ENCODE peak calls at places on chromosomes 12 and 14, in nine cellular contexts. One of them, this sample, is unnamed.

GRCh38 chr14:70804556-70805162 is 4.7 kb downstream of the MAP3K9 start:
- DNase-seq in psoas muscle: no peak
- DNase-seq in WTC11: no peak
- DNase-seq in progenitor cell of endocrine pancreas: no peak
- DNase-seq in A549: no peak
- DNase-seq in IMR-90: peak; percentile 8
- DNase-seq in foreskin keratinocyte: no peak
- DNase-seq in suprapubic skin: no peak
- DNase-seq in endothelial cell: no peak
- DNase-seq in this sample: no peak

GRCh38 chr14:58488550-58488949 is 61.0 kb downstream of the KIAA0586 start:
- DNase-seq in psoas muscle: no peak
- DNase-seq in WTC11: no peak
- DNase-seq in progenitor cell of endocrine pancreas: no peak
- DNase-seq in A549: no peak
- DNase-seq in IMR-90: peak; percentile 50
- DNase-seq in foreskin keratinocyte: no peak
- DNase-seq in suprapubic skin: no peak
- DNase-seq in endothelial cell: peak; percentile 14
- DNase-seq in this sample: no peak

GRCh38 chr12:25045869-25046268 is 97.0 kb upstream of the BCAT1 start:
- DNase-seq in psoas muscle: no peak
- DNase-seq in WTC11: no peak
- DNase-seq in progenitor cell of endocrine pancreas: no peak
- DNase-seq in A549: no peak
- DNase-seq in IMR-90: no peak
- DNase-seq in foreskin keratinocyte: no peak
- DNase-seq in suprapubic skin: no peak
- DNase-seq in endothelial cell: no peak
- DNase-seq in this sample: no peak

GRCh38 chr14:86787782-86788181 is 1205.2 kb downstream of the GALC start:
- DNase-seq in psoas muscle: no peak
- DNase-seq in WTC11: no peak
- DNase-seq in progenitor cell of endocrine pancreas: no peak
- DNase-seq in A549: no peak
- DNase-seq in IMR-90: peak; percentile 65
- DNase-seq in foreskin keratinocyte: no peak
- DNase-seq in suprapubic skin: no peak
- DNase-seq in endothelial cell: no peak
- DNase-seq in this sample: no peak

GRCh38 chr14:105927661-105928060 is 401.3 kb downstream of the TMEM121 start:
- DNase-seq in psoas muscle: no peak
- DNase-seq in WTC11: no peak
- DNase-seq in progenitor cell of endocrine pancreas: no peak
- DNase-seq in A549: no peak
- DNase-seq in IMR-90: no peak
- DNase-seq in foreskin keratinocyte: no peak
- DNase-seq in suprapubic skin: no peak
- DNase-seq in endothelial cell: no peak
- DNase-seq in this sample: no peak

GRCh38 chr14:100640481-100641273 is 53.5 kb upstream of the BEGAIN start:
- DNase-seq in psoas muscle: no peak
- DNase-seq in WTC11: no peak
- DNase-seq in progenitor cell of endocrine pancreas: no peak
- DNase-seq in A549: no peak
- DNase-seq in IMR-90: peak; percentile 28
- DNase-seq in foreskin keratinocyte: no peak
- DNase-seq in suprapubic skin: no peak
- DNase-seq in endothelial cell: no peak
- DNase-seq in this sample: no peak

GRCh38 chr14:28596336-28596735 is 170.3 kb upstream of the FOXG1 start:
- DNase-seq in psoas muscle: no peak
- DNase-seq in WTC11: no peak
- DNase-seq in progenitor cell of endocrine pancreas: no peak
- DNase-seq in A549: no peak
- DNase-seq in IMR-90: no peak
- DNase-seq in foreskin keratinocyte: no peak
- DNase-seq in suprapubic skin: no peak
- DNase-seq in endothelial cell: no peak
- DNase-seq in this sample: no peak

GRCh38 chr12:85206543-85206942 is 73.5 kb upstream of the ALX1 start:
- DNase-seq in psoas muscle: no peak
- DNase-seq in WTC11: no peak
- DNase-seq in progenitor cell of endocrine pancreas: no peak
- DNase-seq in A549: no peak
- DNase-seq in IMR-90: no peak
- DNase-seq in foreskin keratinocyte: no peak
- DNase-seq in suprapubic skin: no peak
- DNase-seq in endothelial cell: no peak
- DNase-seq in this sample: no peak

GRCh38 chr14:50084666-50085065 is 31.7 kb downstream of the VCPKMT start:
- DNase-seq in psoas muscle: no peak
- DNase-seq in WTC11: no peak
- DNase-seq in progenitor cell of endocrine pancreas: no peak
- DNase-seq in A549: no peak
- DNase-seq in IMR-90: no peak
- DNase-seq in foreskin keratinocyte: no peak
- DNase-seq in suprapubic skin: no peak
- DNase-seq in endothelial cell: no peak
- DNase-seq in this sample: no peak

GRCh38 chr12:68445836-68446235 is 113.7 kb upstream of the MDM1 start:
- DNase-seq in psoas muscle: no peak
- DNase-seq in WTC11: no peak
- DNase-seq in progenitor cell of endocrine pancreas: no peak
- DNase-seq in A549: no peak
- DNase-seq in IMR-90: peak; percentile 51
- DNase-seq in foreskin keratinocyte: no peak
- DNase-seq in suprapubic skin: no peak
- DNase-seq in endothelial cell: no peak
- DNase-seq in this sample: no peak

GRCh38 chr14:22982013-22982476 is 306 bp downstream of the AJUBA start:
- DNase-seq in psoas muscle: no peak
- DNase-seq in WTC11: peak; percentile 59
- DNase-seq in progenitor cell of endocrine pancreas: no peak
- DNase-seq in A549: no peak
- DNase-seq in IMR-90: no peak
- DNase-seq in foreskin keratinocyte: no peak
- DNase-seq in suprapubic skin: no peak
- DNase-seq in endothelial cell: peak; percentile 27
- DNase-seq in this sample: peak; percentile 17

GRCh38 chr14:57714487-57714899 is 151.4 kb downstream of the SLC35F4 start:
- DNase-seq in psoas muscle: no peak
- DNase-seq in WTC11: no peak
- DNase-seq in progenitor cell of endocrine pancreas: no peak
- DNase-seq in A549: no peak
- DNase-seq in IMR-90: no peak
- DNase-seq in foreskin keratinocyte: no peak
- DNase-seq in suprapubic skin: no peak
- DNase-seq in endothelial cell: no peak
- DNase-seq in this sample: no peak

DNA sequence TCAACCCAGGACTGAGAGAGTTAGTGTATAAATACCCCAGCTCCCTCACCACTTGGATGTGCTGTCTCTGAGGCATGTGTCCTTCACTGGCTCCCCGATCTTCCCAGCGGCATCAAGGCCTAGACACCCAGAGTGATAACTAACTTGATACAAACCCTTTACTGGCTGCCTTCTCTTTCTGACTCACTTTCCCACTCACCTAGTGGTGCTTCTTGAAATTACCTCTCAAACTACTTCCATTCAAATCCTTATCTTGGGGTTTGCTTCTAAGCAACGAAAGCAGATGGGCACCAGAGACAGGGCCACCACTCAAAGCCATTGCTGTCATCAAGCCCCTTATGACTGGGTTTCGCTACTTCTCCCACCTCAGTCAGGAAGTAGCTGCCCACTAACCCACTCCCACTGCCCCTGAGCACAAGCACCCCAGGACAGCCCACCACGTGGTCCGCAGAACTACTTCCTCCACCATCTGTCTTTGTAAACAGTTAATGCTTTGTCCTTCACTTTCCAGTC is 17.2 kb downstream of the ZFP36L1 start:
- DNase-seq in psoas muscle: peak; percentile 40
- DNase-seq in WTC11: no peak
- DNase-seq in progenitor cell of endocrine pancreas: no peak
- DNase-seq in A549: no peak
- DNase-seq in IMR-90: no peak
- DNase-seq in foreskin keratinocyte: no peak
- DNase-seq in suprapubic skin: peak; percentile 55
- DNase-seq in endothelial cell: no peak
- DNase-seq in this sample: no peak
- TF ChIP-seq CTCF in psoas muscle: no peak
- TF ChIP-seq CTCF in WTC11: no peak
- TF ChIP-seq CTCF in progenitor cell of endocrine pancreas: no peak
- TF ChIP-seq CTCF in A549: no peak
- TF ChIP-seq CTCF in IMR-90: no peak
- TF ChIP-seq CTCF in foreskin keratinocyte: peak; percentile 33
- TF ChIP-seq CTCF in suprapubic skin: no peak
- TF ChIP-seq CTCF in endothelial cell: peak; percentile 25
- TF ChIP-seq CTCF in this sample: no peak

DNA sequence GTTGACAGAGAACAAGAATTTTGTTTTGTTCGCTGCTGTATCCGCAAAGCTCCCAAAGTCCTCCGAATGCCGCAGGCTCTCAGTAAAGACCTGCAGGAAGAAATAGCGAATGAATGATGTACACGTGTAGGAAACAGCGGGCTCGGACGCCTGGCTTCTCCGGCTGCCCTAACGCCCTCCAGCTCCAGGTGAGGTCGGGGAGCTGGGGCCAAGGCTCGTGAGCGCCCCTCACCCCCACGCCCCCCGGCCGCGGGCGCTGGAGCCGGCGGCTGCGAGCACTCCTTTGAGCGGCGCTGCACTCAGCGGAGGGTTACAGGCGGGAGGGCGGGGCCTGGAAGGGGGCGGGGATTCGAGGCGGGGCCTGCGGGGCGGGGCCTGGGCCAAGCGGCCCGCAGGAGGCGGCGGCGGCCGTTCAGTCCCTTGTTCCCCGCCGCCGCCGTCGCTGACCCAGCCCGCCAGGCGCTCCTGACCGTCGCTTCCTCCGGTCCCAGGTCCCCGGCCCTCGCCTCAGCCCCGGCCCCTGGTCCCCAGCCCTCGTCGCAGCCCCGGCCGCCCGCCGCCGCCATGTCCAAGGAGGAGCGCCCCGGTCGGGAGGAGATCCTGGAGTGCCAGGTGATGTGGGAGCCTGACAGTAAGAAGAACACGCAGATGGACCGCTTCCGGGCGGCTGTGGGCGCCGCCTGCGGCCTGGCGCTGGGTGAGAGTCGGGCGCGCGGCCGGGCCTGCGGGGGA is at the start of gene AACS:
- DNase-seq in psoas muscle: peak; percentile 87
- DNase-seq in WTC11: peak; percentile 84
- DNase-seq in progenitor cell of endocrine pancreas: peak; percentile 72
- DNase-seq in A549: peak; percentile 83
- DNase-seq in IMR-90: peak; percentile 64
- DNase-seq in foreskin keratinocyte: peak; percentile 44
- DNase-seq in suprapubic skin: peak; percentile 88
- DNase-seq in endothelial cell: peak; percentile 81
- DNase-seq in this sample: peak; percentile 73
- TF ChIP-seq CTCF in psoas muscle: no peak
- TF ChIP-seq CTCF in WTC11: no peak
- TF ChIP-seq CTCF in progenitor cell of endocrine pancreas: no peak
- TF ChIP-seq CTCF in A549: no peak
- TF ChIP-seq CTCF in IMR-90: no peak
- TF ChIP-seq CTCF in foreskin keratinocyte: no peak
- TF ChIP-seq CTCF in suprapubic skin: no peak
- TF ChIP-seq CTCF in endothelial cell: no peak
- TF ChIP-seq CTCF in this sample: no peak

DNA sequence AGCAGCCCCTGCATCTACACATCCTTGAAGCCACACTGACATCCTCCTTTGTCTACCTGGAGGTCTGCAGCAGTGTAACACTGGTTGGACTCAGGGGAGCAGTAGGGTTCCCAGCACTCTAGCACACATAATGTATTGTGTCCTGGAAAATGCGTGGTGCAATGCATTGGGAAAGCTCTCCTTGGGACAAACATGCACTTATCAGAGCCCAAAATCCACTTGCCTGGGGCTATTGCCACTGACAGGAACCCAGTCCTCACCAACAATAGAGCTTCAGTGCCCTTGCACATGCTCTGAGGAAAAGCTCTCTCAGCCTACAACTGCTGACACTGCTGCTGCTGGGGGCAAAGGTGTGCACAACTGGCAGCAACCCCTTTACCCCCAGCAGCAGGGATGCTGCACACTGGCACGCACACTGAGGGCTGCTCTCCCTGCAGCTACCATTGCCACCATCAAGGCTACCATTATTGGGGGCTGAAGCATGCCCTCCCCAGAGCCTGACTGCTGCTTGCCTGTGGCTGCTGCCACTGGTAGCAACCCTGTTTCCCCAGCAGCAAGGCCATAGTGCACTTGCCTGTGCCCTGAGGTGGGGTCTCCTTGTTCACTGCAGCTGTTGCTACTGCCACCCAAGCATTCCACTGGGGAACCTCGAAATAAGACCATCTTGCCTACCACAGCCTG is 221.9 kb downstream of the SLC38A4 start:
- DNase-seq in psoas muscle: no peak
- DNase-seq in WTC11: no peak
- DNase-seq in progenitor cell of endocrine pancreas: no peak
- DNase-seq in A549: no peak
- DNase-seq in IMR-90: no peak
- DNase-seq in foreskin keratinocyte: no peak
- DNase-seq in suprapubic skin: no peak
- DNase-seq in endothelial cell: no peak
- DNase-seq in this sample: no peak
- TF ChIP-seq CTCF in psoas muscle: no peak
- TF ChIP-seq CTCF in WTC11: no peak
- TF ChIP-seq CTCF in progenitor cell of endocrine pancreas: no peak
- TF ChIP-seq CTCF in A549: no peak
- TF ChIP-seq CTCF in IMR-90: no peak
- TF ChIP-seq CTCF in foreskin keratinocyte: no peak
- TF ChIP-seq CTCF in suprapubic skin: no peak
- TF ChIP-seq CTCF in endothelial cell: no peak
- TF ChIP-seq CTCF in this sample: no peak

GRCh38 chr14:93734961-93735360 is 53.3 kb downstream of the PRIMA1 start:
- DNase-seq in psoas muscle: no peak
- DNase-seq in WTC11: no peak
- DNase-seq in progenitor cell of endocrine pancreas: no peak
- DNase-seq in A549: no peak
- DNase-seq in IMR-90: no peak
- DNase-seq in foreskin keratinocyte: no peak
- DNase-seq in suprapubic skin: no peak
- DNase-seq in endothelial cell: no peak
- DNase-seq in this sample: no peak

GRCh38 chr14:93737574-93737973 is 50.7 kb downstream of the PRIMA1 start:
- DNase-seq in psoas muscle: peak; percentile 37
- DNase-seq in WTC11: no peak
- DNase-seq in progenitor cell of endocrine pancreas: no peak
- DNase-seq in A549: no peak
- DNase-seq in IMR-90: no peak
- DNase-seq in foreskin keratinocyte: no peak
- DNase-seq in suprapubic skin: no peak
- DNase-seq in endothelial cell: no peak
- DNase-seq in this sample: no peak

GRCh38 chr14:93734086-93734822 is 54.0 kb downstream of the PRIMA1 start:
- DNase-seq in psoas muscle: peak; percentile 32
- DNase-seq in WTC11: peak; percentile 81
- DNase-seq in progenitor cell of endocrine pancreas: no peak
- DNase-seq in A549: no peak
- DNase-seq in IMR-90: no peak
- DNase-seq in foreskin keratinocyte: no peak
- DNase-seq in suprapubic skin: no peak
- DNase-seq in endothelial cell: no peak
- DNase-seq in this sample: no peak

GRCh38 chr14:93733646-93734045 is 54.6 kb downstream of the PRIMA1 start:
- DNase-seq in psoas muscle: peak; percentile 30
- DNase-seq in WTC11: no peak
- DNase-seq in progenitor cell of endocrine pancreas: no peak
- DNase-seq in A549: no peak
- DNase-seq in IMR-90: no peak
- DNase-seq in foreskin keratinocyte: no peak
- DNase-seq in suprapubic skin: no peak
- DNase-seq in endothelial cell: no peak
- DNase-seq in this sample: no peak

GRCh38 chr14:93736378-93737014 is 51.8 kb downstream of the PRIMA1 start:
- DNase-seq in psoas muscle: peak; percentile 20
- DNase-seq in WTC11: peak; percentile 58
- DNase-seq in progenitor cell of endocrine pancreas: no peak
- DNase-seq in A549: peak; percentile 45
- DNase-seq in IMR-90: no peak
- DNase-seq in foreskin keratinocyte: no peak
- DNase-seq in suprapubic skin: no peak
- DNase-seq in endothelial cell: peak; percentile 45
- DNase-seq in this sample: no peak
- TF ChIP-seq CTCF in psoas muscle: no peak
- TF ChIP-seq CTCF in WTC11: peak; percentile 45
- TF ChIP-seq CTCF in progenitor cell of endocrine pancreas: peak; percentile 60
- TF ChIP-seq CTCF in A549: peak; percentile 34
- TF ChIP-seq CTCF in IMR-90: no peak
- TF ChIP-seq CTCF in foreskin keratinocyte: no peak
- TF ChIP-seq CTCF in suprapubic skin: no peak
- TF ChIP-seq CTCF in endothelial cell: peak; percentile 40
- TF ChIP-seq CTCF in this sample: peak; percentile 49

This sample was measured in neural crest cell.